ENCODE peak calls at places on chromosomes 7 and 10, in five cellular contexts. Y is HFFc6; B is activated T-cell treated with anti-CD3 and anti-CD28 coated beads, Interleukin-2, amount 50 U/mL, for 24 hours; P is ecto neural progenitor cell; O is cardiac fibroblast. W is an unnamed sample.

GRCh38 chr10:61974611-61975010 is 73.1 kb downstream of the ARID5B start:
- DNase-seq in Y (peak), B (no peak), O (peak), P (no peak), W (no peak)

GRCh38 chr7:139071683-139072082 is 35.8 kb upstream of the ZC3HAV1L start:
- DNase-seq in B (no peak), O (no peak), Y (no peak), P (no peak), W (no peak)

GRCh38 chr7:124101173-124101768 is 68.4 kb upstream of the TMEM229A start:
- DNase-seq in B (no peak), P (no peak), Y (no peak), O (peak), W (no peak)

GRCh38 chr7:70289067-70289466 is 690.8 kb downstream of the AUTS2 start:
- DNase-seq in P (no peak), B (no peak), Y (no peak), O (no peak), W (no peak)

GRCh38 chr10:131452926-131453771 is 141.6 kb upstream of the TCERG1L start:
- DNase-seq in P (peak), B (no peak), O (no peak), Y (no peak), W (peak)

GRCh38 chr7:67955061-67955460 is 958.4 kb downstream of the TYW1 start:
- DNase-seq in B (no peak), O (no peak), Y (no peak), P (no peak), W (no peak)

GRCh38 chr10:26274391-26274790 is 57.8 kb downstream of the GAD2 start:
- DNase-seq in Y (no peak), P (no peak), O (no peak), B (no peak), W (no peak)

GRCh38 chr7:24244554-24244953 is 39.4 kb upstream of the NPY start:
- DNase-seq in Y (no peak), P (no peak), O (no peak), B (no peak), W (no peak)